ENCODE peak calls at places on chromosome 19, in six cellular contexts. One of them, this sample, is unnamed.

GRCh38 chr19:47381653-47382279 is 32.7 kb downstream of the DHX34 start:
- DNase-seq in SK-N-SH: no peak
- DNase-seq in MM.1S: no peak
- DNase-seq in tibial artery: no peak
- DNase-seq in osteoblast: peak
- DNase-seq in PC-9: no peak
- DNase-seq in this sample: no peak

GRCh38 chr19:48365602-48366001 is 1.4 kb downstream of the SYNGR4 start:
- DNase-seq in SK-N-SH: no peak
- DNase-seq in MM.1S: no peak
- DNase-seq in PC-9: no peak
- DNase-seq in osteoblast: no peak
- DNase-seq in tibial artery: no peak
- DNase-seq in this sample: no peak

GRCh38 chr19:57088125-57088524 is 31.7 kb upstream of the USP29 start:
- DNase-seq in PC-9: no peak
- DNase-seq in osteoblast: no peak
- DNase-seq in MM.1S: no peak
- DNase-seq in tibial artery: no peak
- DNase-seq in SK-N-SH: no peak
- DNase-seq in this sample: no peak

GRCh38 chr19:38650180-38650775 is 2.8 kb downstream of the ACTN4 start:
- DNase-seq in SK-N-SH: no peak
- DNase-seq in osteoblast: peak
- DNase-seq in tibial artery: no peak
- DNase-seq in PC-9: no peak
- DNase-seq in MM.1S: no peak
- DNase-seq in this sample: no peak

GRCh38 chr19:21474671-21475181 is 30.7 kb upstream of the ZNF429 start:
- DNase-seq in tibial artery: peak
- DNase-seq in osteoblast: peak
- DNase-seq in SK-N-SH: peak
- DNase-seq in PC-9: no peak
- DNase-seq in MM.1S: no peak
- DNase-seq in this sample: peak

GRCh38 chr19:56145698-56146097 is 4.6 kb downstream of the ZNF444 start:
- DNase-seq in MM.1S: no peak
- DNase-seq in SK-N-SH: no peak
- DNase-seq in PC-9: peak
- DNase-seq in osteoblast: peak
- DNase-seq in tibial artery: no peak
- DNase-seq in this sample: no peak

GRCh38 chr19:29620931-29621351 is 14.9 kb downstream of the POP4 start:
- DNase-seq in SK-N-SH: no peak
- DNase-seq in tibial artery: no peak
- DNase-seq in PC-9: no peak
- DNase-seq in osteoblast: no peak
- DNase-seq in MM.1S: no peak
- DNase-seq in this sample: no peak

GRCh38 chr19:3708207-3708931 is at the start of gene TJP3:
- DNase-seq in MM.1S: peak
- DNase-seq in osteoblast: peak
- DNase-seq in SK-N-SH: peak
- DNase-seq in PC-9: peak
- DNase-seq in tibial artery: no peak
- DNase-seq in this sample: peak

GRCh38 chr19:15187026-15188007 is 13.5 kb downstream of the NOTCH3 start:
- DNase-seq in MM.1S: no peak
- DNase-seq in tibial artery: no peak
- DNase-seq in SK-N-SH: peak
- DNase-seq in PC-9: peak
- DNase-seq in osteoblast: peak
- DNase-seq in this sample: no peak

GRCh38 chr19:16527971-16528521 is 14.2 kb downstream of the CHERP start:
- DNase-seq in osteoblast: peak
- DNase-seq in tibial artery: no peak
- DNase-seq in MM.1S: no peak
- DNase-seq in PC-9: no peak
- DNase-seq in SK-N-SH: peak
- DNase-seq in this sample: no peak

GRCh38 chr19:1882089-1882785 is 3.1 kb downstream of the ABHD17A start:
- DNase-seq in PC-9: no peak
- DNase-seq in osteoblast: peak
- DNase-seq in MM.1S: no peak
- DNase-seq in SK-N-SH: no peak
- DNase-seq in tibial artery: no peak
- DNase-seq in this sample: no peak

GRCh38 chr19:12873891-12874745 is 7.1 kb downstream of the DNASE2 start:
- DNase-seq in PC-9: no peak
- DNase-seq in SK-N-SH: peak
- DNase-seq in tibial artery: no peak
- DNase-seq in MM.1S: no peak
- DNase-seq in osteoblast: peak
- DNase-seq in this sample: no peak
- H3K4me3 ChIP-seq in PC-9: no peak
- H3K4me3 ChIP-seq in SK-N-SH: no peak
- H3K4me3 ChIP-seq in tibial artery: no peak
- H3K4me3 ChIP-seq in MM.1S: no peak
- H3K4me3 ChIP-seq in osteoblast: no peak
- H3K4me3 ChIP-seq in this sample: peak

GRCh38 chr19:782195-783043 is 14.8 kb upstream of the PTBP1 start:
- DNase-seq in MM.1S: no peak
- DNase-seq in tibial artery: no peak
- DNase-seq in PC-9: peak
- DNase-seq in osteoblast: peak
- DNase-seq in SK-N-SH: no peak
- DNase-seq in this sample: no peak
- H3K4me3 ChIP-seq in MM.1S: no peak
- H3K4me3 ChIP-seq in tibial artery: peak
- H3K4me3 ChIP-seq in PC-9: peak
- H3K4me3 ChIP-seq in osteoblast: peak
- H3K4me3 ChIP-seq in SK-N-SH: no peak
- H3K4me3 ChIP-seq in this sample: peak

GRCh38 chr19:53908106-53908932 is 759 bp upstream of the CACNG7 start:
- DNase-seq in tibial artery: no peak
- DNase-seq in osteoblast: peak
- DNase-seq in PC-9: no peak
- DNase-seq in SK-N-SH: peak
- DNase-seq in MM.1S: no peak
- DNase-seq in this sample: no peak
- H3K4me3 ChIP-seq in tibial artery: no peak
- H3K4me3 ChIP-seq in osteoblast: no peak
- H3K4me3 ChIP-seq in PC-9: no peak
- H3K4me3 ChIP-seq in SK-N-SH: peak
- H3K4me3 ChIP-seq in MM.1S: no peak
- H3K4me3 ChIP-seq in this sample: no peak

DNA sequence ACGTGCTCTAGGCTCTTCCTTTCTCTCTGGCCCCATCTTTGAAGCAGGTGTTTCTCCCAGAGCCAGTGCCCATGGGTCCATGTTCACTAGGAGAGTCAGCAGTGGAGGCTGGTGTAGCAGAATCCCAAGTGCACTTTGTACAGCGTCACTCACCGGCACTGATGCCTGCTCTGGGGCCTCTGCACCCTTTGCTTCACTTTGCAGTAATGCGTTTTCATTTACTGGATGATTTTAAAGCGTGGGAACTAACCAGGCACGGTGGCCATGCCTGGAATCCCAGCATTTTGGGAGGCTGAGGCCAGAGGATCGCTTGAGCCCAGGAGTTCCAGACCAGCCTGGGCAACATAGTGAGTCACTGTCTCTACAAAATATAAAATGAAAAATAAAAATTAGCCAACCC is 30.7 kb downstream of the SLC25A42 start:
- DNase-seq in tibial artery: no peak
- DNase-seq in SK-N-SH: no peak
- DNase-seq in MM.1S: no peak
- DNase-seq in osteoblast: no peak
- DNase-seq in PC-9: no peak
- DNase-seq in this sample: no peak
- H3K4me3 ChIP-seq in tibial artery: no peak
- H3K4me3 ChIP-seq in SK-N-SH: no peak
- H3K4me3 ChIP-seq in MM.1S: no peak
- H3K4me3 ChIP-seq in osteoblast: no peak
- H3K4me3 ChIP-seq in PC-9: no peak
- H3K4me3 ChIP-seq in this sample: no peak

GRCh38 chr19:41399091-41399490 is 1.5 kb downstream of the BCKDHA start:
- DNase-seq in tibial artery: no peak
- DNase-seq in osteoblast: no peak
- DNase-seq in SK-N-SH: no peak
- DNase-seq in PC-9: no peak
- DNase-seq in MM.1S: no peak
- DNase-seq in this sample: no peak

GRCh38 chr19:41398042-41398403 is 405 bp downstream of the BCKDHA start:
- DNase-seq in tibial artery: no peak
- DNase-seq in SK-N-SH: no peak
- DNase-seq in PC-9: no peak
- DNase-seq in MM.1S: no peak
- DNase-seq in osteoblast: no peak
- DNase-seq in this sample: no peak

GRCh38 chr19:41399525-41399924 is 1.9 kb downstream of the BCKDHA start:
- DNase-seq in osteoblast: no peak
- DNase-seq in PC-9: no peak
- DNase-seq in SK-N-SH: no peak
- DNase-seq in MM.1S: no peak
- DNase-seq in tibial artery: no peak
- DNase-seq in this sample: no peak

GRCh38 chr19:41397086-41398041 is at the start of the genes BCKDHA and EXOSC5:
- DNase-seq in tibial artery: peak
- DNase-seq in MM.1S: peak
- DNase-seq in osteoblast: peak
- DNase-seq in SK-N-SH: peak
- DNase-seq in PC-9: peak
- DNase-seq in this sample: peak

DNA sequence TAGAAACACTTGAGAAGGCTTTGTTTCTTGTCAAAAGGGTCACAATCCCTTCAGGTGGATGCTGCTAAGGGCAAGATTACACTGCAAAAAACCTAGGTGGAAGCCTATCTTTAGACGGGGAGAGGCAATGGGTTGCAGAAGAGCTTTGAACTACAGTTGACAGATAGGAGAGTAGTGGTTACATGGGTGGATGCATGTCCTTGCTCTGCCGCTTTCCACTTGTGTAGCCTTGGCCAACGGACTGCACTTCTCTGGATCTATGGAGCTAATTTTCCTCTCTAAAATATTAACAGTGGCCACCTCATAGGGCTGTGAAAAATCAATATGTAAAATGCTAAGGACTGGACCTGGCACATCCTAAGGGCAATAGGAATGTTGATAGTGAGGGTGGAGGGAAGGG is 985 bp downstream of the BCKDHA start:
- DNase-seq in osteoblast: no peak
- DNase-seq in PC-9: no peak
- DNase-seq in MM.1S: no peak
- DNase-seq in tibial artery: no peak
- DNase-seq in SK-N-SH: no peak
- DNase-seq in this sample: no peak
- H3K4me3 ChIP-seq in osteoblast: peak
- H3K4me3 ChIP-seq in PC-9: peak
- H3K4me3 ChIP-seq in MM.1S: peak
- H3K4me3 ChIP-seq in tibial artery: peak
- H3K4me3 ChIP-seq in SK-N-SH: peak
- H3K4me3 ChIP-seq in this sample: peak

This sample was measured in lung.